ENCODE peak calls at places on chromosomes 12 and 14, in four cellular contexts. One of them, this sample, is unnamed.

GRCh38 chr14:104688755-104689619 is at the start of gene INF2:
- DNase-seq in B cell: no peak
- DNase-seq in T-helper 9 cell: peak
- DNase-seq in HTR-8/SVneo: peak
- DNase-seq in this sample: peak

GRCh38 chr12:1912580-1913376 is 5.7 kb downstream of the CACNA2D4 start:
- DNase-seq in B cell: no peak
- DNase-seq in T-helper 9 cell: no peak
- DNase-seq in HTR-8/SVneo: peak
- DNase-seq in this sample: no peak

GRCh38 chr12:106113042-106113441 is 25.7 kb downstream of the NUAK1 start:
- DNase-seq in B cell: no peak
- DNase-seq in T-helper 9 cell: no peak
- DNase-seq in HTR-8/SVneo: no peak
- DNase-seq in this sample: no peak

GRCh38 chr14:44149597-44149996 is 357.5 kb downstream of the FSCB start:
- DNase-seq in B cell: no peak
- DNase-seq in T-helper 9 cell: no peak
- DNase-seq in HTR-8/SVneo: peak
- DNase-seq in this sample: no peak

GRCh38 chr14:92531151-92531873 is 17.7 kb downstream of the RIN3 start:
- DNase-seq in B cell: peak
- DNase-seq in T-helper 9 cell: no peak
- DNase-seq in HTR-8/SVneo: no peak
- DNase-seq in this sample: no peak

GRCh38 chr12:64672925-64673409 is 62.7 kb downstream of the RASSF3 start:
- DNase-seq in B cell: no peak
- DNase-seq in T-helper 9 cell: peak
- DNase-seq in HTR-8/SVneo: peak
- DNase-seq in this sample: peak

GRCh38 chr12:59191372-59191771 is 271.1 kb upstream of the LRIG3 start:
- DNase-seq in B cell: no peak
- DNase-seq in T-helper 9 cell: no peak
- DNase-seq in HTR-8/SVneo: no peak
- DNase-seq in this sample: no peak

GRCh38 chr12:45268672-45269406 is 52.9 kb downstream of the ANO6 start:
- DNase-seq in B cell: no peak
- DNase-seq in T-helper 9 cell: no peak
- DNase-seq in HTR-8/SVneo: peak
- DNase-seq in this sample: peak

GRCh38 chr14:24943024-24943423 is 106.9 kb downstream of the STXBP6 start:
- DNase-seq in B cell: no peak
- DNase-seq in T-helper 9 cell: no peak
- DNase-seq in HTR-8/SVneo: no peak
- DNase-seq in this sample: peak

GRCh38 chr14:61564623-61565091 is 130.7 kb upstream of the HIF1A start:
- DNase-seq in B cell: no peak
- DNase-seq in T-helper 9 cell: no peak
- DNase-seq in HTR-8/SVneo: peak
- DNase-seq in this sample: peak

GRCh38 chr12:91778938-91779400 is 366.7 kb downstream of the BTG1 start:
- DNase-seq in B cell: no peak
- DNase-seq in T-helper 9 cell: peak
- DNase-seq in HTR-8/SVneo: peak
- DNase-seq in this sample: peak

GRCh38 chr12:78580296-78580695 is 284.3 kb upstream of the SYT1 start:
- DNase-seq in B cell: no peak
- DNase-seq in T-helper 9 cell: no peak
- DNase-seq in HTR-8/SVneo: no peak
- DNase-seq in this sample: no peak

GRCh38 chr12:50112456-50113218 is 601 bp downstream of the COX14 start:
- DNase-seq in B cell: peak
- DNase-seq in T-helper 9 cell: peak
- DNase-seq in HTR-8/SVneo: peak
- DNase-seq in this sample: peak

GRCh38 chr12:20429876-20430275 is 61.5 kb downstream of the PDE3A start:
- DNase-seq in B cell: no peak
- DNase-seq in T-helper 9 cell: no peak
- DNase-seq in HTR-8/SVneo: no peak
- DNase-seq in this sample: no peak

This sample was measured in fibroblast of mammary gland.